ENCODE peak calls at places on chromosomes 16 and 17, in five cellular contexts. One of them, this sample, is unnamed. For H3K4me1 and H3K9me3, the result is how much of the 10 kb centered on the place peaks cover.

GRCh38 chr17:82900741-82901140 is 60.9 kb upstream of the ZNF750 start:
- DNase-seq in A673: no peak
- DNase-seq in neural progenitor cell: no peak
- DNase-seq in lung: no peak
- DNase-seq in colonic mucosa: no peak
- DNase-seq in this sample: no peak

GRCh38 chr16:67883872-67884261 is 818 bp upstream of the NRN1L start:
- DNase-seq in A673: peak
- DNase-seq in neural progenitor cell: peak
- DNase-seq in lung: peak
- DNase-seq in colonic mucosa: peak
- DNase-seq in this sample: peak

GRCh38 chr16:74774223-74775139 is at the start of gene FA2H:
- DNase-seq in A673: peak
- DNase-seq in neural progenitor cell: peak
- DNase-seq in lung: peak
- DNase-seq in colonic mucosa: peak
- DNase-seq in this sample: peak

GRCh38 chr16:79609861-79610260 is 9.3 kb upstream of the MAF start:
- DNase-seq in A673: no peak
- DNase-seq in neural progenitor cell: no peak
- DNase-seq in lung: no peak
- DNase-seq in colonic mucosa: no peak
- DNase-seq in this sample: no peak

GRCh38 chr16:68662035-68662434 is 16.9 kb downstream of the CDH3 start:
- DNase-seq in A673: no peak
- DNase-seq in neural progenitor cell: no peak
- DNase-seq in lung: no peak
- DNase-seq in colonic mucosa: no peak
- DNase-seq in this sample: no peak

GRCh38 chr16:65745-66144 is 6.7 kb downstream of the RHBDF1 start:
- DNase-seq in A673: peak
- DNase-seq in neural progenitor cell: peak
- DNase-seq in lung: peak
- DNase-seq in colonic mucosa: peak
- DNase-seq in this sample: peak

GRCh38 chr17:59845595-59846390 is 47.0 kb downstream of the TUBD1 start:
- DNase-seq in A673: no peak
- DNase-seq in neural progenitor cell: no peak
- DNase-seq in lung: peak
- DNase-seq in colonic mucosa: peak
- DNase-seq in this sample: no peak

GRCh38 chr16:25151996-25152395 is 40.5 kb downstream of the LCMT1 start:
- DNase-seq in A673: no peak
- DNase-seq in neural progenitor cell: no peak
- DNase-seq in lung: no peak
- DNase-seq in colonic mucosa: no peak
- DNase-seq in this sample: no peak

GRCh38 chr16:10828851-10829331 is 10.3 kb upstream of the TVP23A start:
- DNase-seq in A673: no peak
- DNase-seq in neural progenitor cell: no peak
- DNase-seq in lung: peak
- DNase-seq in colonic mucosa: peak
- DNase-seq in this sample: peak

GRCh38 chr17:35612924-35613521 is 25.9 kb downstream of the AP2B1 start:
- DNase-seq in A673: peak
- DNase-seq in neural progenitor cell: peak
- DNase-seq in lung: no peak
- DNase-seq in colonic mucosa: peak
- DNase-seq in this sample: peak

GRCh38 chr17:10216213-10216982 is 18.0 kb upstream of the GAS7 start:
- DNase-seq in A673: no peak
- DNase-seq in neural progenitor cell: peak
- DNase-seq in lung: no peak
- DNase-seq in colonic mucosa: no peak
- DNase-seq in this sample: no peak

GRCh38 chr17:72185571-72185970 is 64.8 kb downstream of the SOX9 start:
- DNase-seq in A673: no peak
- DNase-seq in neural progenitor cell: no peak
- DNase-seq in lung: no peak
- DNase-seq in colonic mucosa: no peak
- DNase-seq in this sample: no peak

GRCh38 chr16:46894011-46894672 is 10.0 kb downstream of the GPT2 start:
- DNase-seq in A673: no peak
- DNase-seq in neural progenitor cell: no peak
- DNase-seq in lung: no peak
- DNase-seq in colonic mucosa: no peak
- DNase-seq in this sample: no peak

GRCh38 chr17:60421273-60422161 is 772 bp upstream of the CHCT1 start:
- DNase-seq in A673: peak
- DNase-seq in neural progenitor cell: peak
- DNase-seq in lung: peak
- DNase-seq in colonic mucosa: peak
- DNase-seq in this sample: peak

GRCh38 chr17:28951991-28952975 is 965 bp upstream of the PHF12 start:
- DNase-seq in A673: peak
- DNase-seq in neural progenitor cell: peak
- DNase-seq in lung: peak
- DNase-seq in colonic mucosa: peak
- DNase-seq in this sample: peak

GRCh38 chr17:6082335-6082734 is 12.2 kb downstream of the WSCD1 start:
- DNase-seq in A673: no peak
- DNase-seq in neural progenitor cell: no peak
- DNase-seq in lung: no peak
- DNase-seq in colonic mucosa: no peak
- DNase-seq in this sample: no peak

GRCh38 chr17:46978489-46979022 is 497 bp downstream of the RPRML start:
- DNase-seq in A673: no peak
- DNase-seq in neural progenitor cell: peak
- DNase-seq in lung: no peak
- DNase-seq in colonic mucosa: no peak
- DNase-seq in this sample: peak

GRCh38 chr16:81913222-81913621 is 98.0 kb downstream of the SDR42E1 start:
- DNase-seq in A673: no peak
- DNase-seq in neural progenitor cell: no peak
- DNase-seq in lung: no peak
- DNase-seq in colonic mucosa: no peak
- DNase-seq in this sample: no peak

GRCh38 chr17:42677921-42678781 is 1.4 kb upstream of the PLEKHH3 start:
- DNase-seq in A673: peak
- DNase-seq in neural progenitor cell: peak
- DNase-seq in lung: peak
- DNase-seq in colonic mucosa: peak
- DNase-seq in this sample: peak

GRCh38 chr17:80688994-80689635 is 144.5 kb downstream of the RPTOR start:
- DNase-seq in A673: no peak
- DNase-seq in neural progenitor cell: no peak
- DNase-seq in lung: no peak
- DNase-seq in colonic mucosa: no peak
- DNase-seq in this sample: no peak

GRCh38 chr17:31052187-31052889 is 42.4 kb upstream of the NF1 start:
- DNase-seq in A673: no peak
- DNase-seq in neural progenitor cell: no peak
- DNase-seq in lung: peak
- DNase-seq in colonic mucosa: no peak
- DNase-seq in this sample: no peak

GRCh38 chr16:55632259-55632658 is 23.5 kb upstream of the SLC6A2 start:
- DNase-seq in A673: no peak
- DNase-seq in neural progenitor cell: no peak
- DNase-seq in lung: no peak
- DNase-seq in colonic mucosa: no peak
- DNase-seq in this sample: no peak
- H3K4me1 ChIP-seq in A673: under half
- H3K4me1 ChIP-seq in neural progenitor cell: under half
- H3K4me1 ChIP-seq in lung: under half
- H3K4me1 ChIP-seq in colonic mucosa: under half
- H3K4me1 ChIP-seq in this sample: under half

DNA sequence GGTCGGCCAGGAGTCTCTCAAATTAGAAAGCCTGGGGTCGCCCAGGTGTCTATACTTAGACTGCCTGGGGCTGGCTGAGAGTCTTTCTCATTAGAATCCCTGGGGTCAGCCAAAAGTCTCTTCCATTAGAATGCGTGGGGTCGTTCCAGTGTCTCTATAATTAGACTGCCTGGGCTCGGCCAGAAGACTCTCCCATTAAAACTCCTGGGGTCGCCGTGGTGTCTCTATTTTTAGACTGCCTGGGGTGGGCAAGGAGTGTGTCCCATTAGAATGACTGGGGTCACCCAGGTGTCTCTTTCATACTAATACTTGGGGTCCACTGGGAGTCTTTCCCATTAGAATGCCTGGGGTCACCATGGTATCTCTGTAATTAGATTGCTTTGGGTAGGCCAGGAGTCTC is 2227.7 kb downstream of the TP53TG3F start:
- DNase-seq in A673: no peak
- DNase-seq in neural progenitor cell: no peak
- DNase-seq in lung: no peak
- DNase-seq in colonic mucosa: no peak
- DNase-seq in this sample: no peak
- H3K9me3 ChIP-seq in A673: half or more
- H3K9me3 ChIP-seq in neural progenitor cell: under half
- H3K9me3 ChIP-seq in lung: under half
- H3K9me3 ChIP-seq in colonic mucosa: under half
- H3K9me3 ChIP-seq in this sample: under half

DNA sequence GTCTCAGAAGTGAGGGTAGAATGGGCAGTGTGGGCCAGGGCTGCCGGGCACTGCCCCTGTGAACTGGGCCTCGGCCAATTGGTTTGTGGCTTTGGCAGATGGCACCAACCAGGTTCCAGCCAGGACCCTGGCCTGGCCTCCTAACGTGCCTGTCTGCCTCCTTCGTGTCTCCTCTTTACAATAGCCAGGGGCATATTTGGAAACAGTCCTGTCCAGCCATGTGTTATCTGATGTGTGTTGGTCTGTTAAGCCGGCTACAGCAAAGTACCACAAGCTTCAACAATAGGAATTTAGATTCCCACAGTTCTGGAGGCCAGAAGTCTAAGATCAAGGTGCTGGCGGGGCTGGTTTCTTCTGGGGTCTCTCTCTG is 14.6 kb downstream of the CRISPLD2 start:
- DNase-seq in A673: no peak
- DNase-seq in neural progenitor cell: no peak
- DNase-seq in lung: no peak
- DNase-seq in colonic mucosa: no peak
- DNase-seq in this sample: peak
- H3K4me1 ChIP-seq in A673: under half
- H3K4me1 ChIP-seq in neural progenitor cell: under half
- H3K4me1 ChIP-seq in lung: under half
- H3K4me1 ChIP-seq in colonic mucosa: under half
- H3K4me1 ChIP-seq in this sample: under half

GRCh38 chr16:3306078-3306477 is 781 bp downstream of the ZNF75A start:
- DNase-seq in A673: no peak
- DNase-seq in neural progenitor cell: no peak
- DNase-seq in lung: no peak
- DNase-seq in colonic mucosa: no peak
- DNase-seq in this sample: no peak
- H3K9me3 ChIP-seq in A673: half or more
- H3K9me3 ChIP-seq in neural progenitor cell: under half
- H3K9me3 ChIP-seq in lung: under half
- H3K9me3 ChIP-seq in colonic mucosa: under half
- H3K9me3 ChIP-seq in this sample: under half

GRCh38 chr17:78325076-78325712 is 34.7 kb downstream of the SOCS3 start:
- DNase-seq in A673: no peak
- DNase-seq in neural progenitor cell: peak
- DNase-seq in lung: no peak
- DNase-seq in colonic mucosa: no peak
- DNase-seq in this sample: no peak
- H3K4me1 ChIP-seq in A673: under half
- H3K4me1 ChIP-seq in neural progenitor cell: under half
- H3K4me1 ChIP-seq in lung: under half
- H3K4me1 ChIP-seq in colonic mucosa: under half
- H3K4me1 ChIP-seq in this sample: under half

DNA sequence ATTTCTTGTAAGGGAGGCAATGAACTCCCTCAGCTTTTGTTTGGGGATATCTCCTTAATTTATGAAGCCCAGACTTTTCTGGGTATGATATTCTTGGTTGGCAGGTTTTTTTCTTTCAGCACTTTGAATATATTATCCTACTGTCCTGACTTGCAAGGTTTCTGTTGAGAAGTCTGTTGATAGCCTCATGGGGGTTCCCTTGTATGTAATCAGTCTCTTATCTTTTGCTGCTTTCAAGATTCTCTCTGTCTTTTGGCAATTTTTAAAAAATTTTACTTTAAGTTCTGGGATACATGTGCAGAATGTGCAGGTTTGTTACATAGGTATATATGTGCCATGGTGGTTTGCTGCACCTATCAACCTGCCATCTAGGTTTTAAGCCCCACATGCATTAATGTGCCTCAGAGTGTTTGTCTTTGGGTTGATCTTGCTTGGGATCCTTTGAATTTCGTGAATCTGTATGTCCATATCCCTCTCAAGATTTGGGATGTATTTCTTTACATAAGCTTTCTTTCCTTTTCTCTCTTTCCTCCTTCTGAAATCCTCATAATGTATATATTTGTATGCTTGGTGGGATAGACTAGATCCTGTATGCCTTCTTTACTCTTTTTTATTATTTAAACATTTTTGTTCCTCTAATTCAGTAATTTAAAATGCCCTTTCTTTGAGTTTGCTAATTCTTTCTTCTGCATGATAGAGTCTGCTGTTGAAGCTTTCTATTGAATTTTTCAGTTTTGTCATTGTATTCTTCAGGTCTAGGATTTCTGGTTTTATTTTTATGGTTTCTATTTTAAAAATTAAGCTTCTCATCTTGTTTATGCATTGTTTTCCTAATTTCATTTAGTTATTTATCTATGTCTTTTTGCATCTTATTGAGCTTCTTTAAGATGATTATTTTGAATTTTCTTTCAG is 5.2 kb upstream of the KRT25 start:
- DNase-seq in A673: no peak
- DNase-seq in neural progenitor cell: no peak
- DNase-seq in lung: no peak
- DNase-seq in colonic mucosa: no peak
- DNase-seq in this sample: no peak
- H3K9me3 ChIP-seq in A673: under half
- H3K9me3 ChIP-seq in neural progenitor cell: under half
- H3K9me3 ChIP-seq in lung: under half
- H3K9me3 ChIP-seq in colonic mucosa: under half
- H3K9me3 ChIP-seq in this sample: under half

GRCh38 chr16:19858006-19858653 is 26.5 kb downstream of the GPRC5B start:
- DNase-seq in A673: no peak
- DNase-seq in neural progenitor cell: no peak
- DNase-seq in lung: no peak
- DNase-seq in colonic mucosa: no peak
- DNase-seq in this sample: no peak
- H3K4me1 ChIP-seq in A673: under half
- H3K4me1 ChIP-seq in neural progenitor cell: half or more
- H3K4me1 ChIP-seq in lung: under half
- H3K4me1 ChIP-seq in colonic mucosa: under half
- H3K4me1 ChIP-seq in this sample: under half

GRCh38 chr16:31764103-31764502 is 109.5 kb upstream of the ZNF267 start:
- DNase-seq in A673: no peak
- DNase-seq in neural progenitor cell: no peak
- DNase-seq in lung: no peak
- DNase-seq in colonic mucosa: no peak
- DNase-seq in this sample: no peak

DNA sequence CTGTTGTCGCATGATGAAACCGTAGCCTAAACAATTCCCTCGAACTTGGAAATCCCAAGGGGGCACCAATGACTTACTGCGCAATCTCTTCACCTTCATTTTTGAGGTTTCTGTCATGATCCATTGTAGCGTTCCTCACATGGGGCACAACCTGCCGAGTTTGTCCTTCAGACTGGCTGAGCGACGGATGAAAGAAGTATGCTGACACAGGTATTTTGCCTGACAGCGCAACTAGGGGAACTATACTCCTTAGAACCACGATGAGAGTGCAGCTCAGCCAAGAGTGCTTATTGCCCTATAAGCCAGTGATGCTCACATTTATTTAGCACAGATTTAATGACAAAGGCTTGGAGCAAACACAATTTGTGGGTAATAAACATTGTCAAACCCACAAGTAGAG is 106.3 kb upstream of the ZNF267 start:
- DNase-seq in A673: no peak
- DNase-seq in neural progenitor cell: no peak
- DNase-seq in lung: no peak
- DNase-seq in colonic mucosa: no peak
- DNase-seq in this sample: no peak
- H3K9me3 ChIP-seq in A673: under half
- H3K9me3 ChIP-seq in neural progenitor cell: under half
- H3K9me3 ChIP-seq in lung: under half
- H3K9me3 ChIP-seq in colonic mucosa: under half
- H3K9me3 ChIP-seq in this sample: under half

This sample was measured in BE2C.